ENCODE peak calls at places on chromosomes 16 and 17, in seven cellular contexts. B is fibroblast of villous mesenchyme; A is foreskin fibroblast; F is activated T-helper 9 cell treated with anti-CD3 and anti-CD28 coated beads, Interleukin-2, amount 50 U/mL, for 16 hours; Y is CD4-positive, alpha-beta T cell; S is stimulated activated CD4-positive, alpha-beta T cell treated with anti-CD3 and anti-CD28 coated beads, Interleukin-4, amount 100 ng/mL, for 48 hours; Q is midbrain. N is an unnamed sample.

GRCh38 chr16:57140866-57141668 is 44.8 kb downstream of the PSME3IP1 start:
- DNase-seq in B (no peak), A (no peak), F (no peak), Y (no peak), S (no peak), Q (no peak), N (no peak)

GRCh38 chr17:56707312-56708219 is 114.1 kb downstream of the NOG start:
- DNase-seq in B (no peak), A (peak), F (no peak), Y (no peak), S (no peak), Q (no peak), N (no peak)

GRCh38 chr17:67931227-67931626 is 65.0 kb downstream of the C17orf58 start:
- DNase-seq in B (no peak), A (peak), F (no peak), Y (no peak), S (no peak), Q (no peak), N (peak)

GRCh38 chr16:79721186-79721745 is 120.7 kb upstream of the MAF start:
- DNase-seq in B (peak), A (no peak), F (no peak), Y (no peak), S (no peak), Q (no peak), N (no peak)

GRCh38 chr17:41784207-41784744 is 2.2 kb downstream of the JUP start:
- DNase-seq in B (peak), A (no peak), F (no peak), Y (no peak), S (no peak), Q (no peak), N (no peak)

GRCh38 chr16:83354015-83354414 is 453.8 kb upstream of the HSBP1 start:
- DNase-seq in B (no peak), A (no peak), F (no peak), Y (no peak), S (no peak), Q (no peak), N (no peak)

GRCh38 chr16:85335584-85336492 is 223.6 kb upstream of the CIBAR2 start:
- DNase-seq in B (peak), A (peak), F (no peak), Y (no peak), S (no peak), Q (no peak), N (no peak)

GRCh38 chr16:14629612-14629918 is 495 bp downstream of the PARN start:
- DNase-seq in B (peak), A (peak), F (no peak), Y (no peak), S (no peak), Q (no peak), N (no peak)

GRCh38 chr16:70437017-70437581 is 1.8 kb downstream of the ST3GAL2 start:
- DNase-seq in B (peak), A (peak), F (no peak), Y (no peak), S (no peak), Q (no peak), N (peak)

GRCh38 chr16:58832496-58832895 is 98.4 kb upstream of the GOT2 start:
- DNase-seq in B (no peak), A (no peak), F (no peak), Y (no peak), S (no peak), Q (no peak), N (no peak)

GRCh38 chr17:41048441-41048840 is 1.3 kb upstream of the KRTAP2-1 start:
- DNase-seq in B (peak), A (peak), F (no peak), Y (no peak), S (no peak), Q (no peak), N (peak)

GRCh38 chr17:58320570-58321323 is 7.8 kb downstream of the TSPOAP1 start:
- DNase-seq in B (no peak), A (no peak), F (no peak), Y (no peak), S (no peak), Q (no peak), N (no peak)

GRCh38 chr17:38604479-38605229 is 1.1 kb downstream of the SRCIN1 start:
- DNase-seq in B (no peak), A (no peak), F (no peak), Y (no peak), S (peak), Q (peak), N (no peak)

GRCh38 chr17:3980381-3980975 is 16.2 kb upstream of the ATP2A3 start:
- DNase-seq in B (no peak), A (no peak), F (no peak), Y (no peak), S (no peak), Q (no peak), N (no peak)

GRCh38 chr16:84685210-84685609 is 14.6 kb upstream of the USP10 start:
- DNase-seq in B (no peak), A (no peak), F (no peak), Y (no peak), S (no peak), Q (no peak), N (no peak)

GRCh38 chr17:15371731-15372130 is 30.3 kb upstream of the TEKT3 start:
- DNase-seq in B (no peak), A (peak), F (no peak), Y (no peak), S (no peak), Q (no peak), N (no peak)

GRCh38 chr16:24800586-24800985 is 45.2 kb upstream of the SLC5A11 start:
- DNase-seq in B (peak), A (peak), F (no peak), Y (no peak), S (no peak), Q (peak), N (peak)

GRCh38 chr17:35726609-35727460 is 4.6 kb upstream of the RASL10B start:
- DNase-seq in B (peak), A (peak), F (no peak), Y (no peak), S (no peak), Q (no peak), N (peak)

GRCh38 chr17:75124041-75124818 is 7.3 kb downstream of the NT5C start:
- DNase-seq in B (peak), A (peak), F (peak), Y (peak), S (peak), Q (no peak), N (no peak)

GRCh38 chr17:50640701-50641338 is 6.1 kb downstream of the ABCC3 start:
- DNase-seq in B (peak), A (peak), F (no peak), Y (no peak), S (no peak), Q (peak), N (peak)

GRCh38 chr16:2827481-2827790 is 2.7 kb upstream of the ZG16B start:
- DNase-seq in B (no peak), A (no peak), F (no peak), Y (no peak), S (no peak), Q (no peak), N (no peak)

GRCh38 chr17:65297384-65297783 is 160.2 kb downstream of the RGS9 start:
- DNase-seq in B (peak), A (peak), F (no peak), Y (no peak), S (no peak), Q (no peak), N (peak)

GRCh38 chr17:76051071-76051467 is 21.2 kb downstream of the SRP68 start:
- DNase-seq in B (no peak), A (no peak), F (no peak), Y (no peak), S (no peak), Q (no peak), N (no peak)

GRCh38 chr16:77807-78443 is at the start of gene MPG:
- DNase-seq in B (peak), A (peak), F (peak), Y (peak), S (peak), Q (peak), N (peak)

GRCh38 chr17:954431-955164 is 25.0 kb downstream of the NXN start:
- DNase-seq in B (peak), A (peak), F (no peak), Y (no peak), S (no peak), Q (no peak), N (peak)

GRCh38 chr17:3687949-3688614 is 7.9 kb downstream of the P2RX5 start:
- DNase-seq in B (no peak), A (peak), F (no peak), Y (no peak), S (no peak), Q (no peak), N (no peak)

GRCh38 chr17:43368740-43369506 is 29.9 kb upstream of the ARL4D start:
- DNase-seq in B (peak), A (peak), F (peak), Y (peak), S (peak), Q (peak), N (peak)

GRCh38 chr17:28554565-28554964 is 2.1 kb upstream of the UNC119 start:
- DNase-seq in B (no peak), A (no peak), F (no peak), Y (no peak), S (no peak), Q (no peak), N (no peak)

GRCh38 chr17:72373910-72374741 is 253.3 kb downstream of the SOX9 start:
- DNase-seq in B (peak), A (peak), F (no peak), Y (no peak), S (no peak), Q (no peak), N (peak)

GRCh38 chr17:27439342-27439741 is 16.9 kb upstream of the KSR1 start:
- DNase-seq in B (no peak), A (no peak), F (no peak), Y (no peak), S (no peak), Q (no peak), N (no peak)

GRCh38 chr16:47568355-47568754 is 107.2 kb downstream of the PHKB start:
- DNase-seq in B (no peak), A (no peak), F (no peak), Y (no peak), S (no peak), Q (no peak), N (no peak)

GRCh38 chr17:77873518-77874302 is 84.8 kb upstream of the TNRC6C start:
- DNase-seq in B (no peak), A (no peak), F (no peak), Y (no peak), S (no peak), Q (no peak), N (no peak)

GRCh38 chr17:79415365-79415764 is 195.5 kb downstream of the RBFOX3 start:
- DNase-seq in B (no peak), A (no peak), F (no peak), Y (no peak), S (no peak), Q (no peak), N (no peak)

GRCh38 chr17:62888148-62888547 is 77.9 kb upstream of the TANC2 start:
- DNase-seq in B (no peak), A (peak), F (no peak), Y (no peak), S (no peak), Q (no peak), N (no peak)

GRCh38 chr17:9566067-9566466 is 9.6 kb downstream of the STX8 start:
- DNase-seq in B (peak), A (no peak), F (no peak), Y (no peak), S (no peak), Q (no peak), N (no peak)

GRCh38 chr16:48505705-48506104 is 104.3 kb downstream of the N4BP1 start:
- DNase-seq in B (no peak), A (no peak), F (no peak), Y (no peak), S (no peak), Q (no peak), N (no peak)

GRCh38 chr17:31099051-31099450 is 4.3 kb downstream of the NF1 start:
- DNase-seq in B (no peak), A (no peak), F (no peak), Y (no peak), S (no peak), Q (no peak), N (no peak)

GRCh38 chr17:7290166-7290565 is 4.3 kb downstream of the YBX2 start:
- DNase-seq in B (no peak), A (no peak), F (no peak), Y (no peak), S (no peak), Q (no peak), N (no peak)

GRCh38 chr16:75555213-75555706 is 792 bp downstream of the TMEM231 start:
- DNase-seq in B (peak), A (peak), F (no peak), Y (no peak), S (no peak), Q (peak), N (peak)

N was measured in fibroblast of gingiva.